ENCODE peak calls at places on chromosomes 3 and 15, in four cellular contexts. F, P, I and L are unnamed samples.

GRCh38 chr3:187889601-187890404 is 144.5 kb upstream of the BCL6 start:
- DNase-seq in F (no peak), P (no peak), I (peak), L (no peak)

GRCh38 chr15:58390118-58390517 is 41.7 kb upstream of the LIPC start:
- DNase-seq in P (no peak), F (no peak), I (no peak), L (no peak)

GRCh38 chr3:29525254-29525881 is 244.5 kb downstream of the RBMS3 start:
- DNase-seq in P (no peak), F (peak), I (peak), L (peak)

GRCh38 chr3:71226565-71227281 is 356.8 kb downstream of the FOXP1 start:
- DNase-seq in I (no peak), F (peak), P (no peak), L (peak)

GRCh38 chr3:169264711-169265110 is 398.8 kb downstream of the MECOM start:
- DNase-seq in F (peak), I (no peak), P (no peak), L (no peak)

GRCh38 chr3:37287776-37288175 is 113.4 kb upstream of the LRRFIP2 start:
- DNase-seq in I (no peak), P (no peak), F (no peak), L (no peak)

GRCh38 chr15:51030649-51031316 is 63.9 kb downstream of the TNFAIP8L3 start:
- DNase-seq in F (peak), I (peak), P (no peak), L (peak)

GRCh38 chr3:74304419-74304818 is 310.0 kb downstream of the CNTN3 start:
- DNase-seq in P (no peak), I (no peak), F (no peak), L (no peak)

GRCh38 chr3:153284282-153284938 is 122.4 kb downstream of the RAP2B start:
- DNase-seq in I (peak), F (peak), P (no peak), L (peak)

GRCh38 chr3:23810342-23811116 is 4.8 kb downstream of the UBE2E1 start:
- DNase-seq in F (peak), P (peak), I (peak), L (peak)

GRCh38 chr3:67384790-67385397 is 269.5 kb downstream of the SUCLG2 start:
- DNase-seq in F (peak), I (no peak), P (peak), L (no peak)

GRCh38 chr3:151553873-151554272 is 93.0 kb upstream of the IGSF10 start:
- DNase-seq in F (no peak), I (peak), P (no peak), L (no peak)

GRCh38 chr15:90213123-90213817 is 12.1 kb downstream of the SEMA4B start:
- DNase-seq in P (no peak), F (peak), I (no peak), L (no peak)

GRCh38 chr3:12513694-12514446 is 29.6 kb downstream of the TSEN2 start:
- DNase-seq in I (no peak), P (no peak), F (no peak), L (no peak)

GRCh38 chr15:81888748-81889479 is 156.9 kb downstream of the MEX3B start:
- DNase-seq in P (no peak), F (peak), I (no peak), L (no peak)

GRCh38 chr15:76286231-76286879 is 24.9 kb downstream of the ETFA start:
- DNase-seq in F (no peak), P (no peak), I (no peak), L (no peak)

GRCh38 chr15:75177360-75178071 is 24.2 kb upstream of the C15orf39 start:
- DNase-seq in I (peak), F (no peak), P (no peak), L (no peak)
- H3K27ac ChIP-seq in I (peak), F (no peak), P (no peak), L (peak)

DNA sequence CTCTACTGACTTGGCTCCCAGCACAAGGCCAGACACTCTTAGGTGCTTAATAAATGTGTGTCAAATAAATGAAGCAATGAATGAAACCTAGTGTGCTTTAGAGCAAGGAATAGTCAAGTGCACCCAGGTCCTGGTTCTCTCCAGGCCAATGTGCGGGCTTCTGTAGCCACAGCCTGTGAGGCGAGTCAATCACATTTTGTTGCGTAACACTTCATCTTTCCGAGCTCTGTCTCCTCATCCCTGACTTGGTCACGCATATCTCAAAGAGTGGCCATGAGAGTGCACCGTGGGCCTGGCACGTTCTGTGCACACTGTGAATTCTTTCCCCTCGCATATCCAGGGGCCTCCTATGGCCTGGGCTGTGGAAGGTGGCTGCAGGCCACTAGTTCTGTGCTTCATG is 11.4 kb upstream of the SH3GL3 start:
- DNase-seq in F (no peak), P (no peak), I (no peak), L (no peak)
- H3K27ac ChIP-seq in F (no peak), P (no peak), I (no peak), L (no peak)

GRCh38 chr15:74869726-74870407 is 3.3 kb downstream of the SCAMP2 start:
- DNase-seq in P (no peak), I (peak), F (no peak), L (peak)
- H3K27ac ChIP-seq in P (no peak), I (peak), F (no peak), L (peak)

GRCh38 chr3:174882789-174883188 is 23.7 kb downstream of the NAALADL2 start:
- DNase-seq in I (no peak), F (no peak), P (no peak), L (no peak)

GRCh38 chr3:174883881-174884675 is 24.9 kb downstream of the NAALADL2 start:
- DNase-seq in F (no peak), P (no peak), I (no peak), L (no peak)

DNA sequence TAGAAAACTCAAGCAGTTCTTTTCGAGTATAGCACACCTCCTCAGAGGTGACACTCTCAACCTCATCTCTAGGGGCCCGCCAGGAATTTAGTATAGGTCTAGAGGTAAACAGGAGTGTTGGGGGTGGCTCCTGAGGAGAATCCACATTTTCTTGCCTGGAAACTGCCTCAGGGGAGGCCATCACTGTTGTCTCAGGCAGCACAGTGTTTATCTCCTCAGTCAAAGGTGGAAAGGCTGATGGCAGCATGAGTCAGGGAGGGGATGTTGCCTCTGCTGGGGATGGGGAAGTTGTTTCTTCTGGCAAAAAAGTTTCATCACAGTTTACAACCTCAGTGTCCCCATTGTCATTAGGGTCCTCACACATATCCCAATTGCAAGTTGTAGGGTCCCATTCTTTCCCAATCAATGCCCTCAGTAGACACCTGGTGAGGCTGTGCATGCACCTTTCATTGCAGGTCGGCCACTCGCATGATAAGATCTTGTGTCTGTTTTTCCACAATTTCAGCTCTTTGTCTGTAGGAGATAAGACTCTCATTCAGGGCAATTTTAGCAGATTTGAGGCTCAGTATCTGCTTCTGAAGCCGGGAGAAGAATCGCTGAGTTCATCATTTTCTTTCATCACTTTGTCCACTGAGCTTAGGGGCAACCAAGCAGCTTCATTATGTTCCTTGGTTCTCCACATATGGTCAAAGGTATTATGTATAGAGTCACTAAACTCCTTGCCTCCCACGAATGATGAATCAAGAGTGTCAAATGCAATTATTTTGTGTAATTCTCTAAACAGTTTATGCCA is 25.8 kb downstream of the NAALADL2 start:
- DNase-seq in I (no peak), F (no peak), P (no peak), L (no peak)
- H3K27ac ChIP-seq in I (no peak), F (no peak), P (no peak), L (no peak)

GRCh38 chr15:83818591-83818990 is 164.7 kb downstream of the ADAMTSL3 start:
- DNase-seq in F (no peak), P (no peak), I (no peak), L (no peak)
- H3K27ac ChIP-seq in F (no peak), P (no peak), I (no peak), L (no peak)

DNA sequence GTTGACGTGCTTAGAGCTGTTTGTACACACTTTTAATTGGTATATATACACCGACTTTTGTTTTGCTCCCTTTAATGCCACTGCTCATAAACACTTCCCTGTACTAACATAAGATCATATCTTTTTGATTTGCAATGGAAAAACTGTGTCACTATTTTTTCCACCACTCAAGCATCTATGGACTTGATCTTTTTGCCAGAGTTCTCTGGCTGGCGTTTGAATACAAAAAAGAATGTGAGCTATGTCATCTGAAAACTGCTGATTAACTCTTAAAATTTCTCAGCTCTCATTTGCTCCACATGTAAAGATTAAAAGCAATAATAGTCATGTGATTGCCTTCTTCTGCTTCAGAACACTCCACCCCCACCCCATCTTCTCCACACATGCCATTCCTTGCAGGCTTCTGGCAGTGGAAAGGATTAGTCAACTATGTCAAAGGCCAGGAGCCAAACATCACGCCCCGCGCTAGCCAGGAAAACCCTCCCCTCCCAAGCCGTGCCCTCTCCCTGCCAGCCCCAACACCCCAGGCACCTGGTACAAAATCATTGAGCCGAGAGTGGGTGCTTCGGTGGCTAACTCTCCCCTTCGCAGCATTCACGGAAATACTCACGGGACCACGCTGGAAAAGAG is 123.4 kb upstream of the MEF2A start:
- DNase-seq in F (peak), I (peak), P (no peak), L (peak)
- H3K27ac ChIP-seq in F (peak), I (peak), P (no peak), L (peak)

DNA sequence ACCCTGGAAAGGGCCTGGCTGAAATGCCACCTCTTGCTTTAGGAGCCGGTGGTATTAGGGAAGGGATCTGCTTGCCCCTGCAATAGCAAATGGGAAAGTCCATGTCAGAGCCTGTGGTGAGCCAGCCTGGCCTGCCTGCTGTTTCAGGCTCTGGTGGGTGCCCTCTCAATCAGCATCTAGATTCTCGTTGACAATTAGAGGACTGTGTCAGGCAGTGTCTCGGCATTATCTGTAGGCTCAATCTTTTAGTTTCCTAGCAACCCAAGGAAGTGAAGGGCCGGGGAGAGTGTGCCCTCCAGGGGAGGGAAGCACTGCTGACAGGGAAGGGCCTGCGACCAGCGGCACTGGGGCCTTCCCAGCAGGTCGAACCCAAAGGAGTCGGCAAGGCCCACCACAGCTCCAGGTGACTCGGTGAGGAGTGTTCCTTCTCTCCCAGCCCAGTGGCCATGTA is 42.1 kb downstream of the TLE3 start:
- DNase-seq in F (peak), I (peak), P (no peak), L (no peak)
- H3K27ac ChIP-seq in F (no peak), I (no peak), P (no peak), L (no peak)

DNA sequence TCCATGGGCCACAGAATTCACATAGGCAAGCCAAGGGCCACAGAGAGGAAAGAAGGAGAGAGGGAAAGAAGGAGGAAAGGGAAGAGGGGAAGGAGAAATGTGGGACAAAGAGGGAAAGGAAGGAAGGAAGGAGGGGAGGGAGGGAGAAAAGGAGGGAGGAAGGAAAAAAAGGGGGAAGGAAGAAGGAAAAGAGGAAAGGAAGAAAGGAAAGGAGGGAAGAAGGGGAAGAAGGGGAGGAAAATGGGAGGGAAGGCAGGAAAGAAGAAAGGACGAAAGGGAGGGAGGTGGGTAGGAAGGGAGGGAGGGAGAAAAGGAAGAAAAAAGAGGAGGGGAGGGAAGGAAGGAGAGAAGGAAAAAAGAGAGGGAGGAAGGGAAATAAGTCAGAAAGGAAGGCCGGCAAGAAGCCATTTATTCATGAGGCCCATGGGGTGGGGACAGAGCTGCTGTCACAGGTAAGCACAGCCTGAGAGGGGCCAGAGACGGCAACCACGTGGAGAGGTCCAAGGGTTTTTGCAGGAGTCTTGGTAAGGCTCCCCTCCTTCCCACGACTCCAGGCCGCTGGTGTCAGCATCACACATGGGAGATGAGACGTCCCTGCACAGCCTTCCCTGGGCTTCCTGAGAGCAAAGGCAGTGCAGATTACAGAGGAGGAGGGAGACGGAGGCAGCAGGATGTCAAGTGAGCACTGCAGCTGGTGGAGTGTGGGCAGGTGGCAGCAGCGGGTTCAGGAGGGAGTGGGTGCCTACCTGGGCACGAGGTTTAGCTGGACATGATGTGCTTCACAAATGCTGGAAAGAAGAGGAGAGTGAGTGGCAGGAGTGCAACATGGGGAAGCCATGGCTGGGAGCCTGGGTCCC is 5.5 kb downstream of the MYL3 start:
- DNase-seq in I (peak), P (no peak), F (peak), L (peak)
- H3K27ac ChIP-seq in I (no peak), P (no peak), F (no peak), L (no peak)

GRCh38 chr3:45524605-45525004 is 69.9 kb upstream of the LIMD1 start:
- DNase-seq in F (no peak), P (no peak), I (no peak), L (no peak)
- H3K27ac ChIP-seq in F (no peak), P (no peak), I (no peak), L (no peak)

GRCh38 chr15:84773716-84774115 is 25.3 kb downstream of the ZNF592 start:
- DNase-seq in F (no peak), P (no peak), I (no peak), L (no peak)
- H3K27ac ChIP-seq in F (no peak), P (no peak), I (no peak), L (no peak)